ENCODE peak calls at places on chromosomes 6 and 20, in five cellular contexts. One of them, this sample, is unnamed.

GRCh38 chr6:13229205-13230085 is 98.9 kb downstream of the TBC1D7 start:
- DNase-seq in SK-N-SH: no peak
- DNase-seq in Panc1: peak; percentile 5
- DNase-seq in HepG2: peak; percentile 49
- DNase-seq in HCT116: peak; percentile 4
- DNase-seq in this sample: no peak

GRCh38 chr6:125102901-125103300 is 50.7 kb upstream of the TPD52L1 start:
- DNase-seq in HCT116: peak; percentile 21
- DNase-seq in Panc1: no peak
- DNase-seq in HepG2: peak; percentile 29
- DNase-seq in SK-N-SH: no peak
- DNase-seq in this sample: no peak

GRCh38 chr20:45308078-45308778 is at the start of gene MATN4:
- DNase-seq in HCT116: no peak
- DNase-seq in SK-N-SH: no peak
- DNase-seq in HepG2: no peak
- DNase-seq in Panc1: no peak
- DNase-seq in this sample: peak; percentile 80

GRCh38 chr20:37424062-37424851 is 78.3 kb downstream of the SRC start:
- DNase-seq in HCT116: no peak
- DNase-seq in Panc1: no peak
- DNase-seq in HepG2: no peak
- DNase-seq in SK-N-SH: no peak
- DNase-seq in this sample: no peak

GRCh38 chr6:14804444-14805210 is 441.2 kb upstream of the JARID2 start:
- DNase-seq in HCT116: no peak
- DNase-seq in HepG2: peak; percentile 54
- DNase-seq in Panc1: no peak
- DNase-seq in SK-N-SH: peak; percentile 71
- DNase-seq in this sample: no peak

GRCh38 chr6:15264902-15265761 is 19.3 kb downstream of the JARID2 start:
- DNase-seq in SK-N-SH: no peak
- DNase-seq in HepG2: no peak
- DNase-seq in HCT116: no peak
- DNase-seq in Panc1: no peak
- DNase-seq in this sample: no peak

GRCh38 chr6:10268661-10269060 is 146.2 kb downstream of the TFAP2A start:
- DNase-seq in Panc1: no peak
- DNase-seq in HepG2: no peak
- DNase-seq in SK-N-SH: no peak
- DNase-seq in HCT116: no peak
- DNase-seq in this sample: peak; percentile 50

GRCh38 chr20:63219447-63219821 is 3.5 kb upstream of the YTHDF1 start:
- DNase-seq in HCT116: no peak
- DNase-seq in Panc1: no peak
- DNase-seq in HepG2: no peak
- DNase-seq in SK-N-SH: no peak
- DNase-seq in this sample: no peak

GRCh38 chr6:68967549-68968300 is 332.6 kb downstream of the ADGRB3 start:
- DNase-seq in HepG2: peak; percentile 50
- DNase-seq in SK-N-SH: peak; percentile 51
- DNase-seq in HCT116: peak; percentile 7
- DNase-seq in Panc1: peak; percentile 52
- DNase-seq in this sample: no peak

GRCh38 chr6:43962458-43962857 is 164.8 kb downstream of the MRPL14 start:
- DNase-seq in HCT116: no peak
- DNase-seq in Panc1: no peak
- DNase-seq in HepG2: no peak
- DNase-seq in SK-N-SH: no peak
- DNase-seq in this sample: no peak

GRCh38 chr20:5177071-5177470 is 50.3 kb downstream of the CDS2 start:
- DNase-seq in HCT116: no peak
- DNase-seq in SK-N-SH: no peak
- DNase-seq in HepG2: no peak
- DNase-seq in Panc1: no peak
- DNase-seq in this sample: no peak

GRCh38 chr6:9467746-9468145 is 947.1 kb downstream of the TFAP2A start:
- DNase-seq in HCT116: no peak
- DNase-seq in HepG2: no peak
- DNase-seq in Panc1: no peak
- DNase-seq in SK-N-SH: no peak
- DNase-seq in this sample: no peak

GRCh38 chr6:104648347-104648746 is 211.4 kb downstream of the HACE1 start:
- DNase-seq in Panc1: no peak
- DNase-seq in SK-N-SH: no peak
- DNase-seq in HepG2: no peak
- DNase-seq in HCT116: no peak
- DNase-seq in this sample: no peak

GRCh38 chr6:165618241-165618640 is 44.8 kb downstream of the PDE10A start:
- DNase-seq in SK-N-SH: no peak
- DNase-seq in Panc1: no peak
- DNase-seq in HepG2: no peak
- DNase-seq in HCT116: no peak
- DNase-seq in this sample: no peak

GRCh38 chr6:145863396-145863795 is 48.8 kb upstream of the FBXO30 start:
- DNase-seq in SK-N-SH: no peak
- DNase-seq in HCT116: no peak
- DNase-seq in HepG2: no peak
- DNase-seq in Panc1: no peak
- DNase-seq in this sample: no peak

GRCh38 chr20:47262365-47263013 is 94.0 kb downstream of the ZMYND8 start:
- DNase-seq in HepG2: no peak
- DNase-seq in HCT116: no peak
- DNase-seq in Panc1: no peak
- DNase-seq in SK-N-SH: peak; percentile 51
- DNase-seq in this sample: no peak

GRCh38 chr6:112802154-112802553 is 455.0 kb downstream of the RFPL4B start:
- DNase-seq in SK-N-SH: no peak
- DNase-seq in HCT116: no peak
- DNase-seq in Panc1: no peak
- DNase-seq in HepG2: no peak
- DNase-seq in this sample: no peak

GRCh38 chr6:87078983-87079616 is 15.8 kb downstream of the CGA start:
- DNase-seq in HCT116: peak; percentile 79
- DNase-seq in SK-N-SH: peak; percentile 69
- DNase-seq in HepG2: peak; percentile 71
- DNase-seq in Panc1: peak; percentile 42
- DNase-seq in this sample: peak; percentile 51

GRCh38 chr6:41723936-41724637 is 11.3 kb downstream of the TFEB start:
- DNase-seq in HepG2: no peak
- DNase-seq in Panc1: no peak
- DNase-seq in SK-N-SH: no peak
- DNase-seq in HCT116: no peak
- DNase-seq in this sample: no peak

DNA sequence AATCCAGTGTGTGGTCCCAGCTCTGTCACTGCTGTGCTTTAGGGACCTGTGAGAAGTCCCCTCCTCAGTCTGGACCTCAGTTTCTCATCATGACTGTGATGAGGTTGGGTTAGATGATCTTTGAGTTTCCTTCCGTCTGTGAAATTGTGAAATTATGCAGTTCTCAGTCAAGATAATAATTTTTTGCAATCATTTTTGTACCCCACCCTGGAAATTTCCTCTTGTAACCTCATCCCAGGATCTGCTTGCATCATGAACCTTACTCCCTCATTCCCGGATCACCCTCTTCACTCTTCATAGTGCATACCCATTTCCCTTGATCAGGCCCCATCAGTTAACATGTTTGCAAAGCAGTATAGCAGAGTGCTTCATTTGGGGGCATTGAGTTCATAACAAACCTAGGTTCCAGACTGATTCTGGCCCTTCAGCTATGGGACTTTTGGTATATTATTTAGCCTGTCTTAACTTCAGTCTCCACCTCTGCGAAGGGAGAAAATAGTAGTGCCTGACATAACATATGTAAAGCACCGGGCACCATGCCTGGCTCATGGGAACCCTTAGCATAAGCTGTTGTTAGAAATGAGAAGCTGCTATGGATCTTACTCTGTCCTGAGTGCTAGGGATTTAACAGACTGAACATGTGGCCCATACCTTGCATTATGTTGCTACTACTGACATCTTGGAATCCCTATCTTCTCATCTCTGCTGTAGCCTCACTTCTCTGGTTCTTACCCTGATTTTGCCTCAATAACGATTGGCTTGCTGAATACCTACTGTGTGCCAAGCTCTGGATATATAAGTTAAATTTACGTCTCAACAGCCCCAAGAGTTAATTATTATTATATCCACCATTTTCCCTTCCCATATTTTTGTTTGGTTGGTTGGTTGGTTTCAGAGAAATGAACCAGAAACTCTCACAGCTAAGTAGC is 1.4 kb downstream of the ZNF76 start:
- DNase-seq in Panc1: no peak
- DNase-seq in SK-N-SH: no peak
- DNase-seq in HCT116: no peak
- DNase-seq in HepG2: no peak
- DNase-seq in this sample: no peak
- TF ChIP-seq SIN3A in Panc1: no peak
- TF ChIP-seq SIN3A in SK-N-SH: no peak
- TF ChIP-seq SIN3A in HCT116: no peak
- TF ChIP-seq SIN3A in HepG2: no peak
- TF ChIP-seq SIN3A in this sample: no peak

DNA sequence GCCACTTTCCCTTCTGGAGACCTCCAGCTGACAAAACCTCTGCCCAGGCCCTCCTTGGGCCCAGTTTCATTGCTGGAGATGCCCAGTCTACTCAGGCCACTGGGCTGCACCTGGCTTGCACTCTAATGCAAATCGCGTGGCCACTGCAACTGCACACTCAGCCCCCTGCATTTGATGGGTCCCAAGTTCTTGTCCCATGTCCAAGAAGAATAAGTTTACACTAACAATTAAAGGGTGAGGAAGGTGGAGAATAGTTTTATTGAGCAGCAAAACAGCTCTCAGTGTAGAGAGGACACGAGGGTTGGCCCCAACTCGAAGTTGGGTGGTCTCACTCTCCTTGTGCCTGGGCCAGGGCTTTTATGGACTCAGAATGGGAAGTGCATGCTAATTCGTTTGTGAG is 31.9 kb upstream of the THEMIS start:
- DNase-seq in HCT116: no peak
- DNase-seq in Panc1: no peak
- DNase-seq in HepG2: no peak
- DNase-seq in SK-N-SH: no peak
- DNase-seq in this sample: no peak
- TF ChIP-seq SIN3A in HCT116: no peak
- TF ChIP-seq SIN3A in Panc1: no peak
- TF ChIP-seq SIN3A in HepG2: no peak
- TF ChIP-seq SIN3A in SK-N-SH: no peak
- TF ChIP-seq SIN3A in this sample: no peak

GRCh38 chr6:119353696-119354095 is 4.1 kb upstream of the MAN1A1 start:
- DNase-seq in HCT116: no peak
- DNase-seq in Panc1: no peak
- DNase-seq in HepG2: no peak
- DNase-seq in SK-N-SH: no peak
- DNase-seq in this sample: no peak
- TF ChIP-seq SIN3A in HCT116: no peak
- TF ChIP-seq SIN3A in Panc1: no peak
- TF ChIP-seq SIN3A in HepG2: no peak
- TF ChIP-seq SIN3A in SK-N-SH: no peak
- TF ChIP-seq SIN3A in this sample: no peak

GRCh38 chr6:56689114-56689513 is 46.4 kb upstream of the DST start:
- DNase-seq in HepG2: no peak
- DNase-seq in Panc1: no peak
- DNase-seq in HCT116: no peak
- DNase-seq in SK-N-SH: no peak
- DNase-seq in this sample: no peak
- TF ChIP-seq SIN3A in HepG2: no peak
- TF ChIP-seq SIN3A in Panc1: no peak
- TF ChIP-seq SIN3A in HCT116: no peak
- TF ChIP-seq SIN3A in SK-N-SH: no peak
- TF ChIP-seq SIN3A in this sample: no peak

DNA sequence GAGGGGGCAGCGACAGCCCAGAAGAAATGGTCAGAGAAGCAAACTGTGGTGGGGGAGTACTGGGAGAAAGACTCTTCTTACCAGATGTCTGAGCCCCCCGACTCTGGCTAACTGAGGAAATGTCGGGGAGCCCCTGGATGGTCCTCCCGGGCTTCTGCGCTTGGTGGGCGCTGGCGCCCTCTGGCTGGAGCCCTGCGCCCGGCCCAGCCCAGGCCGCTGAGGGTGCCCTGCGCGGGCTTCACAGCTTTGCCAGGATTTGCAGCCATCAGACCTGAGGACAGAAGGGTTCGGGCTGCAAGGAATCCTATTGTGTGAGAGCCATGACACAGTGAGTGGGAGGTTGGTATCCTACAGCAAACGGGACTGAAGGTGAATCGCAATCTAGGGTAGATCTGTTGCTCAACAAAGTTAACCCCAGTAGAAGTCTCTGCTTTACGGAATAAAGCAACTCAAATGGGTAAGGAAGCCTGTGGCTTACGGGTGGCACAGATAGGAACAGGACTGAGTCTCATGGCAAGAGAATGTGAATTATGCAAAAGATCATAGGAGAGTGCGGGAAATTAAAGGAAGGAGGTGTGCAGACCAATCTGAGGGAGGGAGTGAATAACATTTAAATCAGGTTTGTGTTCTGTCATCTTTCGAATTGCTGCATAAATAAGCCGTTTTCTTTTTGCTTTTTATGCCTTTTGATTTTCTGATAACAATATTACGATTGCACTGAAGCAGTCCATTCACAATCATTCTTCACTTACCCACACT is 719 bp upstream of the RCAN2 start:
- DNase-seq in HepG2: peak; percentile 6
- DNase-seq in HCT116: peak; percentile 24
- DNase-seq in Panc1: no peak
- DNase-seq in SK-N-SH: peak; percentile 63
- DNase-seq in this sample: no peak
- TF ChIP-seq SIN3A in HepG2: no peak
- TF ChIP-seq SIN3A in HCT116: no peak
- TF ChIP-seq SIN3A in Panc1: no peak
- TF ChIP-seq SIN3A in SK-N-SH: no peak
- TF ChIP-seq SIN3A in this sample: no peak